ENCODE peak calls at places on chromosomes 11 and 22, in six cellular contexts. I, C, V, M, F and G are unnamed samples.
A peak's percentile ranks its signal among the peaks of the same experiment; 100 is the strongest.

GRCh38 chr11:103907548-103908455 is 128.6 kb upstream of the DDI1 start:
- DNase-seq in M (no peak), C (peak; percentile 83), I (peak; percentile 67), F (no peak), V (no peak), G (peak; percentile 18)

GRCh38 chr11:57069942-57070341 is 81.2 kb downstream of the OR5AK2 start:
- DNase-seq in F (no peak), V (no peak), C (no peak), I (no peak), M (no peak), G (no peak)

GRCh38 chr22:28137036-28137435 is 218.0 kb upstream of the PITPNB start:
- DNase-seq in M (no peak), C (no peak), I (peak; percentile 52), F (no peak), V (no peak), G (no peak)

GRCh38 chr11:72583177-72583553 is 91.1 kb downstream of the PDE2A start:
- DNase-seq in M (no peak), F (no peak), I (no peak), V (no peak), C (no peak), G (no peak)

GRCh38 chr11:90594658-90595057 is 371.8 kb upstream of the CHORDC1 start:
- DNase-seq in C (no peak), V (no peak), F (no peak), I (no peak), M (no peak), G (no peak)

GRCh38 chr11:66101055-66101454 is 31.0 kb downstream of the PACS1 start:
- DNase-seq in F (no peak), C (no peak), I (no peak), V (no peak), M (no peak), G (no peak)

GRCh38 chr22:34897126-34897525 is 168.8 kb upstream of the ISX start:
- DNase-seq in I (no peak), C (no peak), V (no peak), F (no peak), M (no peak), G (peak; percentile 65)

GRCh38 chr22:39683639-39684038 is 113.1 kb downstream of the CACNA1I start:
- DNase-seq in V (no peak), M (no peak), C (no peak), F (no peak), I (no peak), G (no peak)

GRCh38 chr11:116793476-116794096 is 1.9 kb upstream of the APOA5 start:
- DNase-seq in I (peak; percentile 24), F (no peak), C (no peak), V (no peak), M (no peak), G (no peak)

GRCh38 chr11:108635106-108635505 is 29.8 kb upstream of the DDX10 start:
- DNase-seq in M (no peak), F (no peak), V (no peak), I (no peak), C (no peak), G (no peak)

GRCh38 chr11:119779195-119780071 is 50.4 kb upstream of the NECTIN1 start:
- DNase-seq in V (no peak), M (no peak), I (no peak), F (no peak), C (no peak), G (no peak)

GRCh38 chr22:30159561-30160353 is 79.5 kb downstream of the HORMAD2 start:
- DNase-seq in V (no peak), F (no peak), I (peak; percentile 82), C (peak; percentile 2), M (no peak), G (peak; percentile 64)

GRCh38 chr11:73314121-73314948 is 6.3 kb downstream of the ARHGEF17 start:
- DNase-seq in I (peak; percentile 76), F (no peak), V (no peak), C (peak; percentile 32), M (no peak), G (peak; percentile 92)

GRCh38 chr11:112584674-112585073 is 324.0 kb upstream of the PLET1 start:
- DNase-seq in I (no peak), V (peak; percentile 19), C (no peak), M (peak; percentile 40), F (no peak), G (no peak)

GRCh38 chr11:19864141-19865120 is 151.8 kb downstream of the NAV2 start:
- DNase-seq in V (no peak), I (no peak), C (peak; percentile 89), M (no peak), F (no peak), G (no peak)

GRCh38 chr11:11569936-11570491 is 51.8 kb downstream of the GALNT18 start:
- DNase-seq in M (no peak), C (peak; percentile 69), V (no peak), I (no peak), F (no peak), G (peak; percentile 5)

GRCh38 chr11:27459191-27459590 is 13.4 kb downstream of the LGR4 start:
- DNase-seq in M (no peak), C (no peak), I (no peak), V (no peak), F (no peak), G (no peak)